ENCODE peak calls at places on chromosomes 4 and X, in eight cellular contexts. One of them, this sample, is unnamed.
A peak's percentile ranks its signal among the peaks of the same experiment; 100 is the strongest.

GRCh38 chr4:102850373-102850772 is 18.4 kb upstream of the CISD2 start:
- DNase-seq in substantia nigra: no peak
- DNase-seq in lung: no peak
- DNase-seq in activated T-cell treated with anti-CD3 and anti-CD28 coated beads, Interleukin-2, amount 50 U/mL, for 24 hours: no peak
- DNase-seq in GM13977: no peak
- DNase-seq in stimulated activated CD8-positive, alpha-beta memory T cell treated with anti-CD3 and anti-CD28 coated beads, Interleukin-4, amount 100 ng/mL, for 4 hours: no peak
- DNase-seq in CD4-positive, alpha-beta T cell: no peak
- DNase-seq in endothelial cell: no peak
- DNase-seq in this sample: no peak

GRCh38 chr4:1045193-1045594 is 33.8 kb downstream of the FGFRL1 start:
- DNase-seq in substantia nigra: no peak
- DNase-seq in lung: no peak
- DNase-seq in activated T-cell treated with anti-CD3 and anti-CD28 coated beads, Interleukin-2, amount 50 U/mL, for 24 hours: no peak
- DNase-seq in GM13977: no peak
- DNase-seq in stimulated activated CD8-positive, alpha-beta memory T cell treated with anti-CD3 and anti-CD28 coated beads, Interleukin-4, amount 100 ng/mL, for 4 hours: no peak
- DNase-seq in CD4-positive, alpha-beta T cell: no peak
- DNase-seq in endothelial cell: no peak
- DNase-seq in this sample: no peak

GRCh38 chr4:1421650-1422049 is 15.4 kb upstream of the NKX1-1 start:
- DNase-seq in substantia nigra: no peak
- DNase-seq in lung: no peak
- DNase-seq in activated T-cell treated with anti-CD3 and anti-CD28 coated beads, Interleukin-2, amount 50 U/mL, for 24 hours: no peak
- DNase-seq in GM13977: no peak
- DNase-seq in stimulated activated CD8-positive, alpha-beta memory T cell treated with anti-CD3 and anti-CD28 coated beads, Interleukin-4, amount 100 ng/mL, for 4 hours: no peak
- DNase-seq in CD4-positive, alpha-beta T cell: no peak
- DNase-seq in endothelial cell: no peak
- DNase-seq in this sample: no peak

GRCh38 chrX:154348646-154349358 is 25.6 kb downstream of the FLNA start:
- DNase-seq in substantia nigra: no peak
- DNase-seq in lung: no peak
- DNase-seq in activated T-cell treated with anti-CD3 and anti-CD28 coated beads, Interleukin-2, amount 50 U/mL, for 24 hours: no peak
- DNase-seq in GM13977: no peak
- DNase-seq in stimulated activated CD8-positive, alpha-beta memory T cell treated with anti-CD3 and anti-CD28 coated beads, Interleukin-4, amount 100 ng/mL, for 4 hours: no peak
- DNase-seq in CD4-positive, alpha-beta T cell: no peak
- DNase-seq in endothelial cell: no peak
- DNase-seq in this sample: no peak

GRCh38 chrX:103904301-103904700 is 58.1 kb upstream of the TMSB15B start:
- DNase-seq in substantia nigra: no peak
- DNase-seq in lung: no peak
- DNase-seq in activated T-cell treated with anti-CD3 and anti-CD28 coated beads, Interleukin-2, amount 50 U/mL, for 24 hours: no peak
- DNase-seq in GM13977: no peak
- DNase-seq in stimulated activated CD8-positive, alpha-beta memory T cell treated with anti-CD3 and anti-CD28 coated beads, Interleukin-4, amount 100 ng/mL, for 4 hours: no peak
- DNase-seq in CD4-positive, alpha-beta T cell: no peak
- DNase-seq in endothelial cell: no peak
- DNase-seq in this sample: no peak

GRCh38 chr4:82638479-82638878 is 76.7 kb upstream of the TMEM150C start:
- DNase-seq in substantia nigra: no peak
- DNase-seq in lung: no peak
- DNase-seq in activated T-cell treated with anti-CD3 and anti-CD28 coated beads, Interleukin-2, amount 50 U/mL, for 24 hours: no peak
- DNase-seq in GM13977: no peak
- DNase-seq in stimulated activated CD8-positive, alpha-beta memory T cell treated with anti-CD3 and anti-CD28 coated beads, Interleukin-4, amount 100 ng/mL, for 4 hours: no peak
- DNase-seq in CD4-positive, alpha-beta T cell: no peak
- DNase-seq in endothelial cell: no peak
- DNase-seq in this sample: no peak

GRCh38 chr4:16437836-16438235 is 211.6 kb upstream of the TAPT1 start:
- DNase-seq in substantia nigra: no peak
- DNase-seq in lung: no peak
- DNase-seq in activated T-cell treated with anti-CD3 and anti-CD28 coated beads, Interleukin-2, amount 50 U/mL, for 24 hours: no peak
- DNase-seq in GM13977: no peak
- DNase-seq in stimulated activated CD8-positive, alpha-beta memory T cell treated with anti-CD3 and anti-CD28 coated beads, Interleukin-4, amount 100 ng/mL, for 4 hours: no peak
- DNase-seq in CD4-positive, alpha-beta T cell: no peak
- DNase-seq in endothelial cell: no peak
- DNase-seq in this sample: no peak

GRCh38 chr4:123877561-123877960 is 481.0 kb downstream of the SPRY1 start:
- DNase-seq in substantia nigra: no peak
- DNase-seq in lung: no peak
- DNase-seq in activated T-cell treated with anti-CD3 and anti-CD28 coated beads, Interleukin-2, amount 50 U/mL, for 24 hours: no peak
- DNase-seq in GM13977: no peak
- DNase-seq in stimulated activated CD8-positive, alpha-beta memory T cell treated with anti-CD3 and anti-CD28 coated beads, Interleukin-4, amount 100 ng/mL, for 4 hours: no peak
- DNase-seq in CD4-positive, alpha-beta T cell: no peak
- DNase-seq in endothelial cell: no peak
- DNase-seq in this sample: no peak

GRCh38 chr4:47155907-47156306 is 124.5 kb downstream of the GABRB1 start:
- DNase-seq in substantia nigra: no peak
- DNase-seq in lung: no peak
- DNase-seq in activated T-cell treated with anti-CD3 and anti-CD28 coated beads, Interleukin-2, amount 50 U/mL, for 24 hours: no peak
- DNase-seq in GM13977: no peak
- DNase-seq in stimulated activated CD8-positive, alpha-beta memory T cell treated with anti-CD3 and anti-CD28 coated beads, Interleukin-4, amount 100 ng/mL, for 4 hours: no peak
- DNase-seq in CD4-positive, alpha-beta T cell: no peak
- DNase-seq in endothelial cell: no peak
- DNase-seq in this sample: no peak

GRCh38 chr4:41205854-41206460 is 8.4 kb downstream of the APBB2 start:
- DNase-seq in substantia nigra: no peak
- DNase-seq in lung: no peak
- DNase-seq in activated T-cell treated with anti-CD3 and anti-CD28 coated beads, Interleukin-2, amount 50 U/mL, for 24 hours: no peak
- DNase-seq in GM13977: no peak
- DNase-seq in stimulated activated CD8-positive, alpha-beta memory T cell treated with anti-CD3 and anti-CD28 coated beads, Interleukin-4, amount 100 ng/mL, for 4 hours: no peak
- DNase-seq in CD4-positive, alpha-beta T cell: no peak
- DNase-seq in endothelial cell: no peak
- DNase-seq in this sample: no peak

GRCh38 chrX:31420711-31421151 is 348.9 kb upstream of the FTHL17 start:
- DNase-seq in substantia nigra: no peak
- DNase-seq in lung: no peak
- DNase-seq in activated T-cell treated with anti-CD3 and anti-CD28 coated beads, Interleukin-2, amount 50 U/mL, for 24 hours: no peak
- DNase-seq in GM13977: no peak
- DNase-seq in stimulated activated CD8-positive, alpha-beta memory T cell treated with anti-CD3 and anti-CD28 coated beads, Interleukin-4, amount 100 ng/mL, for 4 hours: no peak
- DNase-seq in CD4-positive, alpha-beta T cell: no peak
- DNase-seq in endothelial cell: no peak
- DNase-seq in this sample: no peak

GRCh38 chrX:23811135-23811781 is 28.3 kb downstream of the SAT1 start:
- DNase-seq in substantia nigra: no peak
- DNase-seq in lung: no peak
- DNase-seq in activated T-cell treated with anti-CD3 and anti-CD28 coated beads, Interleukin-2, amount 50 U/mL, for 24 hours: no peak
- DNase-seq in GM13977: no peak
- DNase-seq in stimulated activated CD8-positive, alpha-beta memory T cell treated with anti-CD3 and anti-CD28 coated beads, Interleukin-4, amount 100 ng/mL, for 4 hours: no peak
- DNase-seq in CD4-positive, alpha-beta T cell: no peak
- DNase-seq in endothelial cell: no peak
- DNase-seq in this sample: no peak

GRCh38 chr4:6856391-6856790 is 53.2 kb upstream of the TBC1D14 start:
- DNase-seq in substantia nigra: no peak
- DNase-seq in lung: no peak
- DNase-seq in activated T-cell treated with anti-CD3 and anti-CD28 coated beads, Interleukin-2, amount 50 U/mL, for 24 hours: no peak
- DNase-seq in GM13977: no peak
- DNase-seq in stimulated activated CD8-positive, alpha-beta memory T cell treated with anti-CD3 and anti-CD28 coated beads, Interleukin-4, amount 100 ng/mL, for 4 hours: no peak
- DNase-seq in CD4-positive, alpha-beta T cell: no peak
- DNase-seq in endothelial cell: no peak
- DNase-seq in this sample: no peak

GRCh38 chr4:156685308-156685707 is 286.3 kb downstream of the PDGFC start:
- DNase-seq in substantia nigra: no peak
- DNase-seq in lung: no peak
- DNase-seq in activated T-cell treated with anti-CD3 and anti-CD28 coated beads, Interleukin-2, amount 50 U/mL, for 24 hours: no peak
- DNase-seq in GM13977: no peak
- DNase-seq in stimulated activated CD8-positive, alpha-beta memory T cell treated with anti-CD3 and anti-CD28 coated beads, Interleukin-4, amount 100 ng/mL, for 4 hours: no peak
- DNase-seq in CD4-positive, alpha-beta T cell: no peak
- DNase-seq in endothelial cell: no peak
- DNase-seq in this sample: no peak

GRCh38 chr4:96455045-96455720 is 615.3 kb downstream of the PDHA2 start:
- DNase-seq in substantia nigra: no peak
- DNase-seq in lung: no peak
- DNase-seq in activated T-cell treated with anti-CD3 and anti-CD28 coated beads, Interleukin-2, amount 50 U/mL, for 24 hours: no peak
- DNase-seq in GM13977: no peak
- DNase-seq in stimulated activated CD8-positive, alpha-beta memory T cell treated with anti-CD3 and anti-CD28 coated beads, Interleukin-4, amount 100 ng/mL, for 4 hours: no peak
- DNase-seq in CD4-positive, alpha-beta T cell: no peak
- DNase-seq in endothelial cell: no peak
- DNase-seq in this sample: no peak

GRCh38 chr4:150323551-150324325 is 245.5 kb downstream of the DCLK2 start:
- DNase-seq in substantia nigra: no peak
- DNase-seq in lung: no peak
- DNase-seq in activated T-cell treated with anti-CD3 and anti-CD28 coated beads, Interleukin-2, amount 50 U/mL, for 24 hours: no peak
- DNase-seq in GM13977: no peak
- DNase-seq in stimulated activated CD8-positive, alpha-beta memory T cell treated with anti-CD3 and anti-CD28 coated beads, Interleukin-4, amount 100 ng/mL, for 4 hours: no peak
- DNase-seq in CD4-positive, alpha-beta T cell: no peak
- DNase-seq in endothelial cell: no peak
- DNase-seq in this sample: no peak

GRCh38 chr4:1370321-1371124 is 23.5 kb downstream of the UVSSA start:
- DNase-seq in substantia nigra: no peak
- DNase-seq in lung: no peak
- DNase-seq in activated T-cell treated with anti-CD3 and anti-CD28 coated beads, Interleukin-2, amount 50 U/mL, for 24 hours: no peak
- DNase-seq in GM13977: no peak
- DNase-seq in stimulated activated CD8-positive, alpha-beta memory T cell treated with anti-CD3 and anti-CD28 coated beads, Interleukin-4, amount 100 ng/mL, for 4 hours: no peak
- DNase-seq in CD4-positive, alpha-beta T cell: no peak
- DNase-seq in endothelial cell: no peak
- DNase-seq in this sample: no peak

GRCh38 chr4:6548201-6548881 is 26.6 kb upstream of the MAN2B2 start:
- DNase-seq in substantia nigra: no peak
- DNase-seq in lung: no peak
- DNase-seq in activated T-cell treated with anti-CD3 and anti-CD28 coated beads, Interleukin-2, amount 50 U/mL, for 24 hours: no peak
- DNase-seq in GM13977: no peak
- DNase-seq in stimulated activated CD8-positive, alpha-beta memory T cell treated with anti-CD3 and anti-CD28 coated beads, Interleukin-4, amount 100 ng/mL, for 4 hours: no peak
- DNase-seq in CD4-positive, alpha-beta T cell: no peak
- DNase-seq in endothelial cell: peak; percentile 69
- DNase-seq in this sample: peak; percentile 84

GRCh38 chrX:118392726-118393125 is 46.8 kb downstream of the WDR44 start:
- DNase-seq in substantia nigra: no peak
- DNase-seq in lung: no peak
- DNase-seq in activated T-cell treated with anti-CD3 and anti-CD28 coated beads, Interleukin-2, amount 50 U/mL, for 24 hours: no peak
- DNase-seq in GM13977: no peak
- DNase-seq in stimulated activated CD8-positive, alpha-beta memory T cell treated with anti-CD3 and anti-CD28 coated beads, Interleukin-4, amount 100 ng/mL, for 4 hours: no peak
- DNase-seq in CD4-positive, alpha-beta T cell: no peak
- DNase-seq in endothelial cell: no peak
- DNase-seq in this sample: no peak

GRCh38 chrX:132364313-132364712 is 124.5 kb downstream of the MBNL3 start:
- DNase-seq in substantia nigra: no peak
- DNase-seq in lung: no peak
- DNase-seq in activated T-cell treated with anti-CD3 and anti-CD28 coated beads, Interleukin-2, amount 50 U/mL, for 24 hours: no peak
- DNase-seq in GM13977: no peak
- DNase-seq in stimulated activated CD8-positive, alpha-beta memory T cell treated with anti-CD3 and anti-CD28 coated beads, Interleukin-4, amount 100 ng/mL, for 4 hours: no peak
- DNase-seq in CD4-positive, alpha-beta T cell: no peak
- DNase-seq in endothelial cell: no peak
- DNase-seq in this sample: no peak

GRCh38 chr4:174848596-174848995 is 19.5 kb upstream of the GLRA3 start:
- DNase-seq in substantia nigra: no peak
- DNase-seq in lung: no peak
- DNase-seq in activated T-cell treated with anti-CD3 and anti-CD28 coated beads, Interleukin-2, amount 50 U/mL, for 24 hours: no peak
- DNase-seq in GM13977: no peak
- DNase-seq in stimulated activated CD8-positive, alpha-beta memory T cell treated with anti-CD3 and anti-CD28 coated beads, Interleukin-4, amount 100 ng/mL, for 4 hours: no peak
- DNase-seq in CD4-positive, alpha-beta T cell: no peak
- DNase-seq in endothelial cell: no peak
- DNase-seq in this sample: no peak

GRCh38 chrX:47311857-47312774 is 58.3 kb upstream of the ZNF157 start:
- DNase-seq in substantia nigra: no peak
- DNase-seq in lung: peak; percentile 55
- DNase-seq in activated T-cell treated with anti-CD3 and anti-CD28 coated beads, Interleukin-2, amount 50 U/mL, for 24 hours: peak; percentile 48
- DNase-seq in GM13977: peak; percentile 36
- DNase-seq in stimulated activated CD8-positive, alpha-beta memory T cell treated with anti-CD3 and anti-CD28 coated beads, Interleukin-4, amount 100 ng/mL, for 4 hours: peak; percentile 4
- DNase-seq in CD4-positive, alpha-beta T cell: peak; percentile 20
- DNase-seq in endothelial cell: peak; percentile 42
- DNase-seq in this sample: peak; percentile 74

GRCh38 chr4:108861339-108861738 is 98.5 kb upstream of the ETNPPL start:
- DNase-seq in substantia nigra: no peak
- DNase-seq in lung: no peak
- DNase-seq in activated T-cell treated with anti-CD3 and anti-CD28 coated beads, Interleukin-2, amount 50 U/mL, for 24 hours: no peak
- DNase-seq in GM13977: no peak
- DNase-seq in stimulated activated CD8-positive, alpha-beta memory T cell treated with anti-CD3 and anti-CD28 coated beads, Interleukin-4, amount 100 ng/mL, for 4 hours: no peak
- DNase-seq in CD4-positive, alpha-beta T cell: no peak
- DNase-seq in endothelial cell: peak; percentile 27
- DNase-seq in this sample: no peak

GRCh38 chrX:63330681-63331080 is 20.5 kb downstream of the SPIN4 start:
- DNase-seq in substantia nigra: no peak
- DNase-seq in lung: no peak
- DNase-seq in activated T-cell treated with anti-CD3 and anti-CD28 coated beads, Interleukin-2, amount 50 U/mL, for 24 hours: no peak
- DNase-seq in GM13977: no peak
- DNase-seq in stimulated activated CD8-positive, alpha-beta memory T cell treated with anti-CD3 and anti-CD28 coated beads, Interleukin-4, amount 100 ng/mL, for 4 hours: no peak
- DNase-seq in CD4-positive, alpha-beta T cell: no peak
- DNase-seq in endothelial cell: no peak
- DNase-seq in this sample: no peak

GRCh38 chrX:34300871-34301270 is 168.8 kb upstream of the FAM47A start:
- DNase-seq in substantia nigra: no peak
- DNase-seq in lung: no peak
- DNase-seq in activated T-cell treated with anti-CD3 and anti-CD28 coated beads, Interleukin-2, amount 50 U/mL, for 24 hours: no peak
- DNase-seq in GM13977: peak; percentile 18
- DNase-seq in stimulated activated CD8-positive, alpha-beta memory T cell treated with anti-CD3 and anti-CD28 coated beads, Interleukin-4, amount 100 ng/mL, for 4 hours: no peak
- DNase-seq in CD4-positive, alpha-beta T cell: no peak
- DNase-seq in endothelial cell: peak; percentile 42
- DNase-seq in this sample: peak; percentile 26

GRCh38 chrX:52359614-52360232 is 9.1 kb upstream of the XAGE2 start:
- DNase-seq in substantia nigra: no peak
- DNase-seq in lung: no peak
- DNase-seq in activated T-cell treated with anti-CD3 and anti-CD28 coated beads, Interleukin-2, amount 50 U/mL, for 24 hours: no peak
- DNase-seq in GM13977: no peak
- DNase-seq in stimulated activated CD8-positive, alpha-beta memory T cell treated with anti-CD3 and anti-CD28 coated beads, Interleukin-4, amount 100 ng/mL, for 4 hours: no peak
- DNase-seq in CD4-positive, alpha-beta T cell: no peak
- DNase-seq in endothelial cell: no peak
- DNase-seq in this sample: no peak

GRCh38 chr4:171025776-171026175 is 787.4 kb upstream of the GALNTL6 start:
- DNase-seq in substantia nigra: no peak
- DNase-seq in lung: no peak
- DNase-seq in activated T-cell treated with anti-CD3 and anti-CD28 coated beads, Interleukin-2, amount 50 U/mL, for 24 hours: no peak
- DNase-seq in GM13977: no peak
- DNase-seq in stimulated activated CD8-positive, alpha-beta memory T cell treated with anti-CD3 and anti-CD28 coated beads, Interleukin-4, amount 100 ng/mL, for 4 hours: no peak
- DNase-seq in CD4-positive, alpha-beta T cell: no peak
- DNase-seq in endothelial cell: no peak
- DNase-seq in this sample: no peak

GRCh38 chr4:141046255-141046654 is 87.0 kb downstream of the RNF150 start:
- DNase-seq in substantia nigra: no peak
- DNase-seq in lung: no peak
- DNase-seq in activated T-cell treated with anti-CD3 and anti-CD28 coated beads, Interleukin-2, amount 50 U/mL, for 24 hours: no peak
- DNase-seq in GM13977: no peak
- DNase-seq in stimulated activated CD8-positive, alpha-beta memory T cell treated with anti-CD3 and anti-CD28 coated beads, Interleukin-4, amount 100 ng/mL, for 4 hours: no peak
- DNase-seq in CD4-positive, alpha-beta T cell: no peak
- DNase-seq in endothelial cell: no peak
- DNase-seq in this sample: no peak

GRCh38 chrX:119156241-119156640 is 28.6 kb upstream of the KIAA1210 start:
- DNase-seq in substantia nigra: no peak
- DNase-seq in lung: no peak
- DNase-seq in activated T-cell treated with anti-CD3 and anti-CD28 coated beads, Interleukin-2, amount 50 U/mL, for 24 hours: no peak
- DNase-seq in GM13977: no peak
- DNase-seq in stimulated activated CD8-positive, alpha-beta memory T cell treated with anti-CD3 and anti-CD28 coated beads, Interleukin-4, amount 100 ng/mL, for 4 hours: no peak
- DNase-seq in CD4-positive, alpha-beta T cell: no peak
- DNase-seq in endothelial cell: no peak
- DNase-seq in this sample: no peak

GRCh38 chr4:38464328-38464727 is 199.7 kb upstream of the KLF3 start:
- DNase-seq in substantia nigra: no peak
- DNase-seq in lung: no peak
- DNase-seq in activated T-cell treated with anti-CD3 and anti-CD28 coated beads, Interleukin-2, amount 50 U/mL, for 24 hours: no peak
- DNase-seq in GM13977: no peak
- DNase-seq in stimulated activated CD8-positive, alpha-beta memory T cell treated with anti-CD3 and anti-CD28 coated beads, Interleukin-4, amount 100 ng/mL, for 4 hours: no peak
- DNase-seq in CD4-positive, alpha-beta T cell: no peak
- DNase-seq in endothelial cell: no peak
- DNase-seq in this sample: no peak

GRCh38 chr4:173769568-173769967 is 239.5 kb upstream of the HAND2 start:
- DNase-seq in substantia nigra: no peak
- DNase-seq in lung: no peak
- DNase-seq in activated T-cell treated with anti-CD3 and anti-CD28 coated beads, Interleukin-2, amount 50 U/mL, for 24 hours: no peak
- DNase-seq in GM13977: no peak
- DNase-seq in stimulated activated CD8-positive, alpha-beta memory T cell treated with anti-CD3 and anti-CD28 coated beads, Interleukin-4, amount 100 ng/mL, for 4 hours: no peak
- DNase-seq in CD4-positive, alpha-beta T cell: no peak
- DNase-seq in endothelial cell: no peak
- DNase-seq in this sample: no peak

This sample was measured in D341Med.